ENCODE peak calls at places on chromosomes 7 and 10, in eight cellular contexts. C is EL; X is activated T-cell treated with anti-CD3 and anti-CD28 coated beads, Interleukin-2, amount 50 U/mL, for 24 hours; N is activated CD4-positive, alpha-beta T cell treated with anti-CD3 and anti-CD28 coated beads, Interleukin-2, amount 50 U/mL, for 4 hours; K is sciatic nerve; Y is tibial artery; Q is Peyer's patch; U is kidney epithelial cell. T is an unnamed sample.

GRCh38 chr7:46356365-46356764 is 435.3 kb upstream of the IGFBP3 start:
- DNase-seq in C (no peak), X (no peak), N (no peak), K (no peak), Y (no peak), Q (no peak), U (no peak), T (no peak)

GRCh38 chr7:69739906-69740545 is 141.8 kb downstream of the AUTS2 start:
- DNase-seq in C (no peak), X (no peak), N (no peak), K (no peak), Y (peak), Q (peak), U (no peak), T (no peak)

GRCh38 chr10:129642427-129642826 is 175.4 kb downstream of the MGMT start:
- DNase-seq in C (peak), X (no peak), N (no peak), K (no peak), Y (no peak), Q (no peak), U (peak), T (no peak)

GRCh38 chr7:42227931-42228591 is 8.9 kb downstream of the GLI3 start:
- DNase-seq in C (no peak), X (peak), N (no peak), K (no peak), Y (no peak), Q (no peak), U (no peak), T (no peak)

GRCh38 chr10:72419241-72419640 is 64.5 kb upstream of the DNAJB12 start:
- DNase-seq in C (no peak), X (no peak), N (no peak), K (no peak), Y (no peak), Q (no peak), U (no peak), T (no peak)

GRCh38 chr7:118080947-118081346 is 103.0 kb upstream of the LSM8 start:
- DNase-seq in C (peak), X (peak), N (peak), K (no peak), Y (no peak), Q (no peak), U (peak), T (peak)

GRCh38 chr10:74371696-74372095 is 220.7 kb downstream of the ADK start:
- DNase-seq in C (peak), X (no peak), N (no peak), K (no peak), Y (no peak), Q (no peak), U (no peak), T (no peak)

GRCh38 chr7:103862302-103863035 is 127.0 kb downstream of the RELN start:
- DNase-seq in C (no peak), X (no peak), N (no peak), K (no peak), Y (no peak), Q (no peak), U (no peak), T (no peak)

T was measured in activated effector memory CD4-positive, alpha-beta T cell treated with anti-CD3 and anti-CD28 coated beads, Interleukin-2, amount 50 U/mL, for 16 hours.